ENCODE peak calls at places on chromosomes 1 and 21, in six cellular contexts. One of them, this sample, is unnamed.

GRCh38 chr1:18486195-18486594 is 5.5 kb downstream of the KLHDC7A start:
- DNase-seq in NCI-H1694 treated with DMSO at 0.1 percent for 48 hours: no peak
- DNase-seq in GM12891: no peak
- DNase-seq in pons: no peak
- DNase-seq in M059J: no peak
- DNase-seq in NCI-H2081: no peak
- DNase-seq in this sample: no peak

GRCh38 chr1:21292991-21293536 is 2.8 kb upstream of the ECE1 start:
- DNase-seq in NCI-H1694 treated with DMSO at 0.1 percent for 48 hours: no peak
- DNase-seq in GM12891: no peak
- DNase-seq in NCI-H2081: no peak
- DNase-seq in pons: no peak
- DNase-seq in M059J: no peak
- DNase-seq in this sample: no peak

GRCh38 chr1:107840746-107841145 is 124.2 kb downstream of the VAV3 start:
- DNase-seq in pons: no peak
- DNase-seq in NCI-H1694 treated with DMSO at 0.1 percent for 48 hours: no peak
- DNase-seq in NCI-H2081: no peak
- DNase-seq in GM12891: no peak
- DNase-seq in M059J: no peak
- DNase-seq in this sample: no peak

GRCh38 chr1:91913018-91913417 is 27.1 kb upstream of the TGFBR3 start:
- DNase-seq in pons: no peak
- DNase-seq in GM12891: no peak
- DNase-seq in NCI-H1694 treated with DMSO at 0.1 percent for 48 hours: no peak
- DNase-seq in NCI-H2081: no peak
- DNase-seq in M059J: no peak
- DNase-seq in this sample: no peak

GRCh38 chr1:68449901-68450300 is at the start of gene RPE65:
- DNase-seq in M059J: peak; percentile 64
- DNase-seq in GM12891: no peak
- DNase-seq in NCI-H1694 treated with DMSO at 0.1 percent for 48 hours: no peak
- DNase-seq in NCI-H2081: no peak
- DNase-seq in pons: no peak
- DNase-seq in this sample: no peak

GRCh38 chr21:16241500-16241963 is 511.8 kb downstream of the USP25 start:
- DNase-seq in NCI-H2081: peak; percentile 0
- DNase-seq in pons: no peak
- DNase-seq in NCI-H1694 treated with DMSO at 0.1 percent for 48 hours: no peak
- DNase-seq in GM12891: no peak
- DNase-seq in M059J: peak; percentile 13
- DNase-seq in this sample: no peak

GRCh38 chr1:87410771-87411170 is 82.1 kb downstream of the LMO4 start:
- DNase-seq in NCI-H2081: peak; percentile 84
- DNase-seq in pons: peak; percentile 99
- DNase-seq in NCI-H1694 treated with DMSO at 0.1 percent for 48 hours: no peak
- DNase-seq in GM12891: no peak
- DNase-seq in M059J: peak; percentile 42
- DNase-seq in this sample: no peak

GRCh38 chr1:222464841-222465210 is 83.1 kb downstream of the HHIPL2 start:
- DNase-seq in GM12891: no peak
- DNase-seq in M059J: peak; percentile 18
- DNase-seq in NCI-H1694 treated with DMSO at 0.1 percent for 48 hours: peak; percentile 92
- DNase-seq in NCI-H2081: peak; percentile 84
- DNase-seq in pons: peak; percentile 76
- DNase-seq in this sample: peak; percentile 40

GRCh38 chr1:164611754-164612642 is 53.0 kb downstream of the PBX1 start:
- DNase-seq in NCI-H1694 treated with DMSO at 0.1 percent for 48 hours: no peak
- DNase-seq in GM12891: no peak
- DNase-seq in pons: no peak
- DNase-seq in NCI-H2081: peak; percentile 83
- DNase-seq in M059J: peak; percentile 95
- DNase-seq in this sample: peak; percentile 63

GRCh38 chr1:198970919-198971318 is 332.1 kb downstream of the PTPRC start:
- DNase-seq in NCI-H2081: peak; percentile 59
- DNase-seq in M059J: peak; percentile 45
- DNase-seq in GM12891: no peak
- DNase-seq in pons: no peak
- DNase-seq in NCI-H1694 treated with DMSO at 0.1 percent for 48 hours: no peak
- DNase-seq in this sample: peak; percentile 12

GRCh38 chr21:43864313-43864805 is 664 bp upstream of the AGPAT3 start:
- DNase-seq in NCI-H1694 treated with DMSO at 0.1 percent for 48 hours: no peak
- DNase-seq in M059J: peak; percentile 18
- DNase-seq in GM12891: peak; percentile 39
- DNase-seq in pons: no peak
- DNase-seq in NCI-H2081: peak; percentile 74
- DNase-seq in this sample: peak; percentile 72

GRCh38 chr1:86146566-86146965 is 10.0 kb downstream of the COL24A1 start:
- DNase-seq in pons: no peak
- DNase-seq in M059J: no peak
- DNase-seq in NCI-H1694 treated with DMSO at 0.1 percent for 48 hours: no peak
- DNase-seq in NCI-H2081: no peak
- DNase-seq in GM12891: no peak
- DNase-seq in this sample: no peak

GRCh38 chr1:180433873-180434272 is 68.5 kb downstream of the ACBD6 start:
- DNase-seq in pons: no peak
- DNase-seq in M059J: no peak
- DNase-seq in GM12891: no peak
- DNase-seq in NCI-H2081: no peak
- DNase-seq in NCI-H1694 treated with DMSO at 0.1 percent for 48 hours: no peak
- DNase-seq in this sample: no peak

GRCh38 chr1:200921571-200922110 is 26.9 kb downstream of the INAVA start:
- DNase-seq in NCI-H1694 treated with DMSO at 0.1 percent for 48 hours: no peak
- DNase-seq in NCI-H2081: no peak
- DNase-seq in pons: no peak
- DNase-seq in GM12891: no peak
- DNase-seq in M059J: no peak
- DNase-seq in this sample: no peak

GRCh38 chr1:159827102-159827490 is 423 bp downstream of the SLAMF8 start:
- DNase-seq in GM12891: no peak
- DNase-seq in NCI-H1694 treated with DMSO at 0.1 percent for 48 hours: no peak
- DNase-seq in M059J: no peak
- DNase-seq in pons: no peak
- DNase-seq in NCI-H2081: no peak
- DNase-seq in this sample: no peak

GRCh38 chr1:202017385-202018225 is 7.2 kb downstream of the ELF3 start:
- DNase-seq in NCI-H1694 treated with DMSO at 0.1 percent for 48 hours: no peak
- DNase-seq in M059J: no peak
- DNase-seq in NCI-H2081: peak; percentile 77
- DNase-seq in pons: no peak
- DNase-seq in GM12891: no peak
- DNase-seq in this sample: no peak

GRCh38 chr1:180617769-180618168 is 14.1 kb upstream of the XPR1 start:
- DNase-seq in pons: peak; percentile 32
- DNase-seq in NCI-H2081: no peak
- DNase-seq in NCI-H1694 treated with DMSO at 0.1 percent for 48 hours: no peak
- DNase-seq in M059J: no peak
- DNase-seq in GM12891: no peak
- DNase-seq in this sample: no peak

GRCh38 chr1:53130598-53130877 is 11.9 kb downstream of the SLC1A7 start:
- DNase-seq in M059J: no peak
- DNase-seq in NCI-H2081: no peak
- DNase-seq in NCI-H1694 treated with DMSO at 0.1 percent for 48 hours: no peak
- DNase-seq in pons: no peak
- DNase-seq in GM12891: no peak
- DNase-seq in this sample: no peak

GRCh38 chr1:7579016-7579415 is 192.1 kb upstream of the VAMP3 start:
- DNase-seq in pons: no peak
- DNase-seq in GM12891: no peak
- DNase-seq in NCI-H1694 treated with DMSO at 0.1 percent for 48 hours: no peak
- DNase-seq in NCI-H2081: no peak
- DNase-seq in M059J: no peak
- DNase-seq in this sample: no peak

GRCh38 chr1:12594966-12595838 is 22.8 kb downstream of the DHRS3 start:
- DNase-seq in pons: no peak
- DNase-seq in GM12891: peak; percentile 39
- DNase-seq in NCI-H1694 treated with DMSO at 0.1 percent for 48 hours: no peak
- DNase-seq in M059J: no peak
- DNase-seq in NCI-H2081: peak; percentile 45
- DNase-seq in this sample: no peak

GRCh38 chr1:201719812-201720521 is 109.0 kb upstream of the IPO9 start:
- DNase-seq in NCI-H1694 treated with DMSO at 0.1 percent for 48 hours: peak; percentile 59
- DNase-seq in pons: peak; percentile 92
- DNase-seq in NCI-H2081: no peak
- DNase-seq in M059J: peak; percentile 94
- DNase-seq in GM12891: no peak
- DNase-seq in this sample: no peak

GRCh38 chr21:26850116-26850643 is 5.0 kb upstream of the ADAMTS1 start:
- DNase-seq in pons: peak; percentile 91
- DNase-seq in NCI-H1694 treated with DMSO at 0.1 percent for 48 hours: peak; percentile 89
- DNase-seq in NCI-H2081: peak; percentile 25
- DNase-seq in M059J: peak; percentile 55
- DNase-seq in GM12891: no peak
- DNase-seq in this sample: no peak

GRCh38 chr1:198121058-198121829 is 35.6 kb upstream of the NEK7 start:
- DNase-seq in NCI-H2081: no peak
- DNase-seq in M059J: peak; percentile 93
- DNase-seq in GM12891: no peak
- DNase-seq in NCI-H1694 treated with DMSO at 0.1 percent for 48 hours: no peak
- DNase-seq in pons: no peak
- DNase-seq in this sample: no peak